ENCODE peak calls at places on chromosome 21, in eight cellular contexts. W is A549, U is IMR-90, L is sigmoid colon, R is heart left ventricle, T is Peyer's patch, B is uterus, M is HCT116. Y is an unnamed sample. For H3K4me1, the result is how much of the 10 kb centered on the place peaks cover.

GRCh38 chr21:39087976-39088370 is 95.3 kb downstream of the PSMG1 start:
- DNase-seq in T (no peak), R (no peak), M (no peak), B (no peak), W (no peak), L (no peak), U (no peak), Y (no peak)

GRCh38 chr21:45347712-45348477 is 57.1 kb upstream of the COL18A1 start:
- DNase-seq in L (no peak), U (no peak), M (no peak), R (no peak), T (no peak), B (no peak), W (no peak), Y (no peak)

GRCh38 chr21:46205121-46205520 is 20.9 kb upstream of the SPATC1L start:
- DNase-seq in L (peak), R (no peak), B (no peak), W (no peak), M (no peak), T (peak), U (no peak), Y (no peak)

GRCh38 chr21:43805275-43805800 is 16.0 kb downstream of the RRP1 start:
- DNase-seq in U (no peak), T (no peak), W (no peak), B (no peak), M (no peak), R (no peak), L (no peak), Y (no peak)

GRCh38 chr21:37459575-37459974 is 93.0 kb downstream of the DYRK1A start:
- DNase-seq in M (no peak), T (no peak), U (peak), L (no peak), B (no peak), W (no peak), R (no peak), Y (no peak)

GRCh38 chr21:43274022-43274945 is 105.5 kb downstream of the CRYAA start:
- DNase-seq in L (no peak), W (no peak), U (no peak), M (no peak), B (no peak), T (peak), R (no peak), Y (no peak)

GRCh38 chr21:43881283-43881682 is 16.3 kb downstream of the AGPAT3 start:
- DNase-seq in U (no peak), W (no peak), R (no peak), T (peak), B (no peak), M (no peak), L (no peak), Y (no peak)

GRCh38 chr21:46439906-46440305 is 18.8 kb upstream of the DIP2A start:
- DNase-seq in W (no peak), B (no peak), T (no peak), U (no peak), M (no peak), R (no peak), L (no peak), Y (no peak)

GRCh38 chr21:29975776-29976175 is 36.0 kb upstream of the GRIK1 start:
- DNase-seq in W (no peak), L (no peak), T (no peak), B (no peak), U (no peak), R (no peak), M (no peak), Y (no peak)

GRCh38 chr21:29979043-29979442 is 39.2 kb upstream of the GRIK1 start:
- DNase-seq in W (no peak), L (no peak), M (no peak), U (no peak), B (no peak), T (no peak), R (no peak), Y (no peak)

DNA sequence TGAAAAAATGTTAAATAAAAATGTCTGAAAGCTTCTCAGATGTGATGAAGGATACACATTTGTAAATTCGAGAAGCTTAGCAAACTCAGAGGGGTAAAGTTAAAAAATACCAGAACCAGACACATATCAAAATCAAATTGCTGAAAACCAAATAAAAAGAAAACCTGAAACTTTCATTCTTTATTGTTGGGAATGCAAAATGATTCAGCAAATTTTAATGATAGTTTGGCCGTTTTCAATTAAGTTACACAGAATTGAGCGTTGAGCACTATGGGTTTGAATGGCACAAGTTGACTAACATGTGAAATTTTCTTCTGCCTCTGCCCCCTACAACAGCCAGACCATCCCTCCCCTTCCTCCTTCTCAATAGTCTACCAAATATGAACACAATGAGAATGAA is 33.5 kb upstream of the GRIK1 start:
- DNase-seq in T (no peak), M (no peak), U (no peak), W (no peak), B (no peak), R (no peak), L (no peak), Y (no peak)
- TF ChIP-seq POLR2A in T (no peak), M (no peak), U (no peak), W (no peak), B (no peak), R (no peak), L (no peak), Y (no peak)

GRCh38 chr21:20970691-20971090 is 27.5 kb upstream of the NCAM2 start:
- DNase-seq in T (no peak), U (no peak), L (no peak), M (no peak), W (no peak), B (no peak), R (no peak), Y (no peak)

GRCh38 chr21:20968391-20968790 is 29.8 kb upstream of the NCAM2 start:
- DNase-seq in M (no peak), R (no peak), W (no peak), B (no peak), U (no peak), T (no peak), L (no peak), Y (no peak)

DNA sequence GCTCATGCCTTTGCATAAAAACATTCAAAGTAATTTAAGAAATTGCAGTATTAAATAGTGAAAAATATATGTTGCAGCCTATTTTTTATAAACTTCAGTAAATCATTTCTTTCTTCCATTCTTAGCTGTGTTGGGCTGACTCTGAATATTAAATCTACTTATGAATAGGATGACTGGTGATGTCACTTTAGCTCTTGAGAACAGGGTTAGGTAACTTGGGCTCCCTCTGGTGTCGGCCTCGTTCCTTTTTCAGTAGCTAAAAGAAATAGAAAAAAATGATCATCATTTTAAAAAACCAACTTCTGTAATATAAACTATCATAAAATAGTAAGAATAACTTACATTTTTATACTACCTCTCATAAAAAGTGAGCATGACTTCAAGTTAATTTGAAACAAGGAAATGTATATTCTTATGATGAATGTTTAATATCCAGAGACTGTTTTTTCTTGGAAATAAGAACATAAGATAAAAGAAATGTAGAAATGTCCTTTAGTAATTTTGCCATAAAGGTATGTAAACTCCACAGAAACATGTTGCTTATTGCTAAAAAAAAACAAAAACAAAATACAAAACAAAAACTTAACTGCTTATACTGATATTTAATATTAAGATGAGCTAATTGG is 26.8 kb upstream of the NCAM2 start:
- DNase-seq in B (no peak), U (peak), R (no peak), W (no peak), M (no peak), L (peak), T (no peak), Y (no peak)
- TF ChIP-seq CTCF in B (no peak), U (peak), R (no peak), W (no peak), M (no peak), L (peak), T (no peak), Y (no peak)

GRCh38 chr21:35204125-35204524 is 155.0 kb upstream of the RUNX1 start:
- DNase-seq in R (no peak), U (peak), W (no peak), M (no peak), L (no peak), T (no peak), B (no peak), Y (no peak)

GRCh38 chr21:35203093-35204021 is 154.3 kb upstream of the RUNX1 start:
- DNase-seq in W (no peak), M (no peak), B (no peak), T (no peak), L (no peak), U (peak), R (peak), Y (no peak)

GRCh38 chr21:35207322-35207721 is 158.2 kb upstream of the RUNX1 start:
- DNase-seq in B (no peak), T (no peak), L (no peak), W (no peak), U (no peak), M (no peak), R (no peak), Y (no peak)

GRCh38 chr21:35206141-35207125 is 157.3 kb upstream of the RUNX1 start:
- DNase-seq in W (no peak), M (no peak), L (no peak), B (no peak), R (no peak), U (peak), T (no peak), Y (no peak)

DNA sequence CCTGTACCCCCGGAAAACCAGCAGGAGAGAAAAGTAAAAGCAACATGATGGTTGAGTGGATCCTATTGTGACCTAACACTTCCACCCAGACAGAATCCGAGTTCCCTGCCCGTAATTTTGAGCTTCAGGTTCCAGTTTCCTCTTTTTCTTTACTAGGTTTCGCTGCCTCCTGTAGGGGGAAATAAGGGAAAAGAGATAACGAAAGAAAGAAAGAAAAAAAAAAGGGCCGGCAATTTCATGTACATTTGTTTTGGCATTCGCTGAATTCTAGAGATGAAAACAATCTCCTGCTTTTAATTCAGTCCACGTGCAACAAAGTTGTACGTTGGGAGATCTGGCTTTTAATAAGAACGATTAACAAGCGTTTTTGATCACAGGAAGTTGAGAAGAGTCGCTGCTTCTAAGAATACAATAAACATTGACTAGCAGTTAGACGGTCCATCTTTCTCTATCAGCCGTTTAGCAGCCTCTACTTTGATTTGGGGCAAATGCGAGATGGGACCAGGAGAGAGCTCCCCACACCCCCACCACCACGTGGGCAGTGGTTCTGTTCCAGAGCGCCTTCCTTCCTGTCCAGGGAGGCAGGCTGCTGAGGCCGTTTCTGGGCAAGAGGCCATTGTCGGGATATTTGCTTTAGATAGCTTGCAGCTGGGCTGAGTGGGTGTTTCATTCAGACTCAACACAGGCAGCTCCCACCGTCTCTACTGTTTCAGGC is 155.9 kb upstream of the RUNX1 start:
- DNase-seq in U (peak), B (peak), T (no peak), W (no peak), L (peak), R (peak), M (no peak), Y (no peak)
- H3K4me1 ChIP-seq in U (under half), B (under half), T (under half), W (under half), L (under half), R (half or more), M (under half), Y (under half)

GRCh38 chr21:41507521-41508414 is at the start of gene TMPRSS2:
- DNase-seq in T (peak), B (no peak), U (no peak), R (no peak), L (no peak), W (no peak), M (no peak), Y (no peak)
- TF ChIP-seq POLR2A in T (peak), B (no peak), U (no peak), R (no peak), L (no peak), W (no peak), M (no peak), Y (no peak)

GRCh38 chr21:33480481-33481103 is 818 bp upstream of the TMEM50B start:
- DNase-seq in R (no peak), B (no peak), U (no peak), M (no peak), T (no peak), W (no peak), L (no peak), Y (no peak)
- TF ChIP-seq CTCF in R (no peak), B (no peak), U (no peak), M (no peak), T (no peak), W (no peak), L (no peak), Y (no peak)

DNA sequence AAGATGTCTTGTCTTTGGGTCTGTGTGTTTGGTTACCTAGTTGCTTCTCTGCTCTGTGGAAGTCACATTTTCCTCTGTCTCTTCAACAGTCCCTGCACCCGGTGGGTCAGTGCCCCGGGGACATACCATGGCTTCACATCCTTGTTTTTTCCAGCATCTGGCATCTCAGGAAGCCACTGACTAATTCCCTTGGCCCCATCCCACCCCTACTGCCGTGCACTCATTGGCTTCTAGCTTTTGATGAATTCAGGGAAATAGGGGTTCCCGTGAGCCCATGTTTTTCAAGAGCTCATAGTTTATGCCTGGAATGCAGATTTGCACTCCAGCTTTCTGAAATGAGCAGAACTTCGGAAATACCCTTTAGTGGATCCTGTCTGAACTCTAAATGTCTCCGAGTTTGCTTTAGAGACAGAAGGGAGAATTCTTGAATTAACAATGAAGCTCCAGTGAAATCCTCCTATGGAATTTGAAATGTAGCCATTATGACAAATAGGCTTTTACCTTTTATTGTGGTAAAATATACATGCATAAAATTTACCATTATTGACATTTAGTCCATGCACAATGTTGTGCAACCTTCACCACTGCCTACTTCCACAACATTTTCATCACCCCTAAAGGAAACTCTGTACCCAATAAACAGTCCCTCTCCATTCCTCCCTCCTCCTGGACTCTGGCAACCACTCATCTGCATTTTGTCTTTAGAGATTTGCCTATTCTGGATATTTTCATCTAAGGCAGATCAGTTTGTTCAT is 67.5 kb downstream of the CLIC6 start:
- DNase-seq in B (no peak), T (no peak), W (no peak), U (peak), R (no peak), M (no peak), L (no peak), Y (no peak)
- H3K4me1 ChIP-seq in B (under half), T (under half), W (under half), U (under half), R (under half), M (under half), L (under half), Y (under half)